ENCODE peak calls at places on chromosomes 13 and 19, in four cellular contexts. C is cardiac muscle cell, U is transverse colon, O is fibroblast of lung. Q is an unnamed sample. For H3K4me1, the result is how much of the 10 kb centered on the place peaks cover.

GRCh38 chr19:6717441-6717971 is 2.9 kb downstream of the C3 start:
- DNase-seq in U (no peak), C (no peak), O (peak), Q (no peak)

GRCh38 chr19:44795398-44795987 is 13.4 kb upstream of the BCAM start:
- DNase-seq in C (no peak), O (no peak), U (no peak), Q (no peak)

GRCh38 chr13:54379461-54379860 is 1350.8 kb downstream of the OLFM4 start:
- DNase-seq in O (no peak), U (no peak), C (no peak), Q (no peak)

GRCh38 chr19:10835089-10835753 is 791 bp downstream of the TMED1 start:
- DNase-seq in C (no peak), U (no peak), O (no peak), Q (no peak)

GRCh38 chr13:111281751-111282311 is 38.6 kb upstream of the TEX29 start:
- DNase-seq in U (no peak), C (no peak), O (peak), Q (no peak)

GRCh38 chr19:11137542-11138384 is 17.8 kb downstream of the SPC24 start:
- DNase-seq in O (peak), U (peak), C (peak), Q (peak)

GRCh38 chr19:53884256-53884655 is 2.3 kb downstream of the PRKCG start:
- DNase-seq in U (no peak), O (no peak), C (no peak), Q (no peak)

GRCh38 chr13:94524407-94524806 is 44.9 kb upstream of the DCT start:
- DNase-seq in C (no peak), U (no peak), O (no peak), Q (no peak)

GRCh38 chr13:67223024-67223423 is 7.1 kb downstream of the PCDH9 start:
- DNase-seq in C (no peak), U (no peak), O (peak), Q (no peak)
- H3K4me1 ChIP-seq in C (under half), U (under half), O (under half), Q (under half)

GRCh38 chr19:51018745-51019543 is 565 bp downstream of the KLK10 start:
- DNase-seq in U (no peak), C (peak), O (no peak), Q (peak)
- H3K27ac ChIP-seq in U (no peak), C (no peak), O (no peak), Q (no peak)

DNA sequence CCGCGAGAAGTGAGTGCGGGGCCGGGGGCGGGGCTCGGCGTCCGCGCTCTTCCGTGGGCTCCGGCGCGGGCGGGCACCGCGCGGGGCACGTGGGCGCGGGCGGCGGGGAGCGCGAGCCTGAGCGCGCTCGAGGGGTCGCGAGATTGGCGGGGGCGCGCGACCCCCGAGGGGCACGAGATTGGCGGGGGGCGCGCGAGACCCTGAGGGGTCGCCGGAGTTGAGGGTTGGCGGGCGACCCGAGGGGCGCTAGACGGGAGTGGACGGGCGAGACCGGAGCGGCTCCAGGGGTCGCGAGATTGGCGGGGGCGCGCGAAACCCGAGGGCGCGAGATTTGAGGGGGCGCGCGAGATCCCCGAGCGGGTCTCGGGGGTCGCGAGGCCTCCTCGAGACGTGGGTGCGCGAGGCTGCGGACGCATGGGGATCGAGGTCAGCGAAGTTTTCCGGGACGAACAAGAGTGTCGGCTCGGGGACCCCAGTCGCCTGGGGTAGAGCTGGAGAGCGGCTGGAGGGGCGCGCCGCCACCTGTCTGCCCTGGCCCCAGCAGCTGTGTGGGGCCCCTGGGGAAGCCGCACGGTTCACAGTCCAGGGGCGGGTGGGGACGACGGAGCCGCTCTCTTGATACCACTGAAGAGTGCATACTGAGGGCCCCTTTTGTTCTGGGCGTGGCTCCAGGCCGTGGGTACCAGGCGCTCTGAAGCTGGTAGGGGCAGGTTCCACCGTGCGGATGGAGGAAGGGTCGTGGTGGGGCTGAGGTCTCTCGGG is 682 bp downstream of the SSBP4 start:
- DNase-seq in C (no peak), O (no peak), U (peak), Q (peak)
- H3K4me1 ChIP-seq in C (under half), O (under half), U (half or more), Q (under half)

DNA sequence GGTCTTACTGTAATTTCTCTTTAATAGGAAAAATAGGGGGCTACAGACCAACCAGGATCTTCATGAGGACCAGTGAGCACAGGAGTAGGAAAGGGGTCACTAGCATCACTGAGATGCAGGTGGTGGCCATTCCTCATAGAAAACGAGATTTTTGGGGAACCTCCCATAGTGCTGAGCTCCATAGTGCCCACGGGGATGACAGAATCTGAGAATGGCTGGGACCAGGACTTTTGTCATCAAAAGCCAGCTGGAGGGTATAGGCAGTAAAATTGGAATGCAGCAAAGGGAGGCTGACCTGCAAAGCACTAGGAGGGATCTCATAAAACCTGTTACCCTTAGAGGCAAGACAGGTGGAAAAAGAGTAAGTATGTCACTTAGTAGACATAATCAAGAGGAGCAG is 28.4 kb upstream of the CEACAM21 start:
- DNase-seq in U (no peak), C (no peak), O (no peak), Q (no peak)
- H3K27ac ChIP-seq in U (no peak), C (no peak), O (no peak), Q (no peak)

GRCh38 chr19:18007939-18008673 is at the start of gene ARRDC2:
- DNase-seq in C (peak), U (peak), O (peak), Q (peak)

GRCh38 chr19:18008814-18009213 is 844 bp downstream of the ARRDC2 start:
- DNase-seq in U (no peak), C (no peak), O (no peak), Q (no peak)

GRCh38 chr19:18009412-18010066 is 1.6 kb downstream of the ARRDC2 start:
- DNase-seq in O (peak), U (no peak), C (no peak), Q (no peak)

GRCh38 chr19:18006895-18007604 is 920 bp upstream of the ARRDC2 start:
- DNase-seq in O (peak), U (peak), C (peak), Q (peak)

DNA sequence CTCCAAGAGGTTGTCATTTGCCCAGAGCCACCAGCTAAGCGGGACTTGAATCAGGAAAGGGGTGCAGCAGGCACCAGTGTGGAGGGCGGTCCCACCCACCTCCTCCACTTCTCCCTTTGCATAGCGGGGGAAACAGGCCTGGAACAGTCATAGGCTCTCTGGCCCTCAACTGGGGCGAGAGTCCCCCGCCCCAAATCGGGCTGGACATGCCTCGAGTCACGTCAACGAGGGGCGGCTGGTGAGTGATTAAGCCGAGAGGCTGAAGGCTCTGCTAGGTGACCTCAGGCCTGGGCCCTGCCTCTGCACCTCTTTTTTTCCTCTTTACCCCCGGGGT is 398 bp upstream of the ARRDC2 start:
- DNase-seq in C (no peak), O (no peak), U (no peak), Q (no peak)
- H3K4me1 ChIP-seq in C (under half), O (under half), U (under half), Q (half or more)

Q was measured in left lung.